ENCODE peak calls at places on chromosome 6, in five cellular contexts. A is heart left ventricle, S is H1, Y is stomach, T is HepG2. U is an unnamed sample.
A peak's percentile ranks its signal among the peaks of the same experiment; 100 is the strongest.

GRCh38 chr6:2753743-2754142 is 3.0 kb upstream of the MYLK4 start:
- DNase-seq in A (no peak), S (no peak), Y (no peak), T (no peak), U (no peak)

GRCh38 chr6:85390105-85390728 is 59.7 kb upstream of the NT5E start:
- DNase-seq in A (no peak), S (no peak), Y (no peak), T (peak; percentile 87), U (no peak)

GRCh38 chr6:112443666-112444065 is 96.5 kb downstream of the RFPL4B start:
- DNase-seq in A (peak; percentile 61), S (no peak), Y (peak; percentile 25), T (no peak), U (no peak)

GRCh38 chr6:41555326-41556300 is 9.4 kb downstream of the FOXP4 start:
- DNase-seq in A (no peak), S (no peak), Y (no peak), T (no peak), U (no peak)

GRCh38 chr6:165403006-165403405 is 93.6 kb upstream of the C6orf118 start:
- DNase-seq in A (no peak), S (no peak), Y (no peak), T (no peak), U (no peak)

GRCh38 chr6:70547313-70547712 is 19.4 kb upstream of the SDHAF4 start:
- DNase-seq in A (no peak), S (no peak), Y (no peak), T (no peak), U (no peak)

GRCh38 chr6:161303628-161304340 is 29.9 kb upstream of the AGPAT4 start:
- DNase-seq in A (no peak), S (no peak), Y (no peak), T (no peak), U (no peak)

GRCh38 chr6:32668226-32668747 is 1.8 kb upstream of the HLA-DQB1 start:
- DNase-seq in A (peak; percentile 34), S (no peak), Y (peak; percentile 50), T (peak; percentile 31), U (no peak)

GRCh38 chr6:39929733-39930461 is 4.4 kb downstream of the MOCS1 start:
- DNase-seq in A (no peak), S (no peak), Y (no peak), T (peak; percentile 26), U (no peak)

GRCh38 chr6:169868458-169868857 is 117.0 kb downstream of the ERMARD start:
- DNase-seq in A (peak; percentile 62), S (no peak), Y (peak; percentile 57), T (no peak), U (no peak)

GRCh38 chr6:161578478-161578877 is 304.6 kb upstream of the AGPAT4 start:
- DNase-seq in A (no peak), S (no peak), Y (no peak), T (no peak), U (no peak)

GRCh38 chr6:159788757-159789376 is 535 bp downstream of the TCP1 start:
- DNase-seq in A (peak; percentile 55), S (no peak), Y (peak; percentile 59), T (peak; percentile 47), U (peak; percentile 80)
- TF ChIP-seq CTCF in A (no peak), S (no peak), Y (no peak), T (no peak), U (no peak)

GRCh38 chr6:46130665-46131064 is 876 bp downstream of the ENPP4 start:
- DNase-seq in A (no peak), S (no peak), Y (no peak), T (no peak), U (no peak)
- TF ChIP-seq POLR2A in A (no peak), S (no peak), Y (no peak), T (no peak), U (no peak)

GRCh38 chr6:14720411-14721102 is 525.3 kb upstream of the JARID2 start:
- DNase-seq in A (no peak), S (no peak), Y (no peak), T (no peak), U (no peak)
- TF ChIP-seq CTCF in A (no peak), S (no peak), Y (no peak), T (no peak), U (no peak)

DNA sequence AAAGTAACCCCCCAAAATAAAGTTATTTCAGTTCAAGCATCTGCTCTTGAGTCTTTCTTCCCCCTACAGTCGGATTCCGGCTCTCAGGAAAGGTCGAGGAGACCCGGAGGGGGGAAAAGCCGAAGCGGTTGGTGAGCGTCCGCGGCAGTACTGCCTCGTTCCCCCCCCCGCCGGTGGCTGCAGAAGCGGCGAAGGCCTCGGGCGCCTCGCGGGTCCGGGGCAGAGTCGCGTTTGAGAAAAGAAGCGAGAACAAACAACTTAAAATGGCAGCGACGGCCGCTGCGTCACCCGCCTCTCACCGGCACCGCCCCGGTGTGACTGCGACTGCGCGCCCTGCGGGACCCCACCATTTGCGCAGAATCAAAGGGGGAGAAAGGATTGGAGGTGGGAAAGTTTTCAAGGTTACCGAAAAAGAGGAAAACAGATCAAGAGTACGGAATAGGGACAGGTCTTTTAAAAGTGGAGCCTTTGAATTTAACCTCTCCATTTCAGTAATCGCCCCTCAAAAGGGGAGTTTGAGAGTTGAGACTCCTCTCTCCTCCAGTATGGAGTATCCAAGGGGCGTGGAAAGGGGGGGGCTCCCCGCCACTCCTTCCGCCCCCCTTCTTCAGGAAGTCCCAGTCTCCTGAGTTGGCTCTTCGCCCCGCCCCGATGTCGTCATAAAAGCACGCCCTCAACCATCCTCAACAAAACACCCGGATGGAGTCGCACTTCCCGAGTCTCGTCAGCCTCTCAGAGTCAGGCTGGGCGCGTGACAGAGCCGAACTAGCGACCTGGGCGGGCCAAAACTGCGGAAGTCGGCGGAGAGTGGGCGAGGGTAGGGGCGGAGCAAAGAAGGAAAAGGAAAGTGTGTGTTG is 1.9 kb upstream of the C6orf62 start:
- DNase-seq in A (peak; percentile 100), S (peak; percentile 97), Y (peak; percentile 100), T (peak; percentile 100), U (peak; percentile 100)
- TF ChIP-seq POLR2A in A (peak; percentile 87), S (peak; percentile 99), Y (peak; percentile 97), T (peak; percentile 98), U (peak; percentile 100)

GRCh38 chr6:74115674-74116073 is 419.7 kb downstream of the CD109 start:
- DNase-seq in A (no peak), S (no peak), Y (no peak), T (no peak), U (no peak)
- TF ChIP-seq CTCF in A (no peak), S (no peak), Y (no peak), T (no peak), U (no peak)

GRCh38 chr6:37862992-37863391 is 43.5 kb downstream of the ZFAND3 start:
- DNase-seq in A (no peak), S (no peak), Y (no peak), T (no peak), U (no peak)
- TF ChIP-seq POLR2A in A (no peak), S (no peak), Y (no peak), T (no peak), U (no peak)

GRCh38 chr6:131084982-131085381 is 21.9 kb upstream of the EPB41L2 start:
- DNase-seq in A (no peak), S (no peak), Y (no peak), T (peak; percentile 49), U (no peak)
- TF ChIP-seq CTCF in A (no peak), S (peak; percentile 39), Y (no peak), T (peak; percentile 63), U (no peak)

GRCh38 chr6:116370328-116370716 is 425 bp upstream of the DSE start:
- DNase-seq in A (no peak), S (no peak), Y (no peak), T (no peak), U (no peak)

GRCh38 chr6:116369540-116370327 is 1.0 kb upstream of the DSE start:
- DNase-seq in A (no peak), S (no peak), Y (no peak), T (no peak), U (no peak)

GRCh38 chr6:116373300-116373699 is 2.6 kb downstream of the DSE start:
- DNase-seq in A (no peak), S (no peak), Y (no peak), T (no peak), U (no peak)

GRCh38 chr6:116371384-116372209 is 850 bp downstream of the DSE start:
- DNase-seq in A (peak; percentile 82), S (peak; percentile 70), Y (peak; percentile 56), T (no peak), U (peak; percentile 67)

DNA sequence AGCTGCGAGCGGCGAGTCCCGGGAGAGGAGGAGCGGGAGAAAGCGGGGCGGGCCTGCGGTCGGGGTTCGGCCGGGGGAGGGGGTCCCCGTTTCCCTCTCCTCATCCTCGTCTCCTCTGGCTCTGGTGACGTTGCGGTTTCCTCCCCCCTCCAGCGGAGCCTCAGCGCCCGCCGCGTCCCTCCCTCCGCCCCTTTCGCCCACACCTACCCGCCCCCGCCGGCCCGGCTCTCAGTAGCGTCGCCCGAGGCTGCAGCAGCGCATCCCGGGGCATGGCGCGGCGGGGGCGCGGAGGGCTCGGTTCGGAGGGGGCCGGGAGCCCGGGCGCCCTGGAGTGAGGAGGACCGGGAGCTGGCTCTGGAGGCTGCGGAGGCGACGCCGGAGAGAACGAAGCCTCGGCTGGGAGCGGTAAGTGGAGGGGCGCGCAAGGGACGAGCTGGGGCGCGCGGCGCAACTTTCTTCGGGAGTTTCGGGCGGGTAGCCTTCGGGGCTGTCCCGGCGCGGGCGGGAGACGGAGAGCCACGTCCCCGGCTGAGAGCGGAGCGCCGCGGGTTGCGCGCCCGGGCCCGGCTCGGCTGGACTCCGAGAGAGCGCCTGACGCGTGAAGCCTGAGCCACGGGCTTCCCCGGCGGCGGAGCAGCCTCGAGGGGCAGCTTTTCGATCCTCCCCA is at the start of gene DSE:
- DNase-seq in A (peak; percentile 85), S (no peak), Y (peak; percentile 67), T (no peak), U (peak; percentile 80)
- TF ChIP-seq POLR2A in A (no peak), S (peak; percentile 66), Y (no peak), T (no peak), U (peak; percentile 79)

DNA sequence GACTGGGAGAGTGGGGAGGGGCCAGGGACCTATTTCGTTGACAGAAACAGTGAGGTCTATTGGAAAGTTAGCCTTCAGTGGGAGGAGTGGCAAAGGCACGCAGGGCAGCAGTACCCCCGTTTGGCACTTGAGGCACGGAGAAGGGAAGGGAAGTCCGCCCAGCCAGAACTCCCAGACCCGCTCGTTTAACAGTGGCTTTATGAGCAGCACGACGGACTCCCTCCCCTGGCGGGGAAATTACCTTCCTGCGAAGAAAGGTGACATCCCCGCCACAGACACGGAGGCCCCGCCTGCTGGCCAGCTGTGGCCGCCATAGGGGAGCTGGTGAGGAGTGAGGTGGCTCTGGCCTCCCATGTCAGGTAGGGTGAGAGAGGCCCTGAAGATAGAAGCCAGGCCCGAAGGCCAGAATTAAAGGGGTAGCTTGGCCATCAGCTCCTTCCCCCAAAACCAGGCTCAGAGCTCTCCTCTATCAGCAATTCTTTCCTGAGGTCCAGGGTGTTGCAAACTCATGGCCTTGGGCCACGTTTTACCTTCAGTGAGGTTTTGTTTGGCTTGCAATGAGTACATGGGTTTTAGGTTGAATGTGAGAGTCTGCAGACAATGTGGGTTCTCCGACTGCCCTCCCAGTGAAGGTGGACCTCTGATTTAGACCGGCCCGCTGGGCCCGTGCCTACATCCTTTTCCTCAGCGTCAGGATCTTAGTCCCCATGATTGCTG is 123.7 kb downstream of the MRPL14 start:
- DNase-seq in A (no peak), S (no peak), Y (no peak), T (no peak), U (no peak)
- TF ChIP-seq CTCF in A (no peak), S (no peak), Y (no peak), T (peak; percentile 28), U (no peak)